ENCODE peak calls at places on chromosome 1, in ten cellular contexts. Y is T-helper 17 cell; E is RPMI8226; L is germinal center; F is RWPE1; D is left ventricle myocardium superior; G is stimulated activated CD4-positive, alpha-beta T cell treated with anti-CD3 and anti-CD28 coated beads, Interleukin-12 subunit alpha, Interleukin-12 subunit beta, amount 100 ng/mL, for 4 hours; I is ACHN; M is WTC11; H is aorta. Z is an unnamed sample.
A peak's percentile ranks its signal among the peaks of the same experiment; 100 is the strongest.

GRCh38 chr1:160104520-160104885 is 6.1 kb upstream of the IGSF8 start:
- DNase-seq in Y (no peak), E (no peak), L (no peak), F (no peak), D (no peak), G (no peak), I (no peak), M (no peak), H (no peak), Z (no peak)

GRCh38 chr1:192810253-192810880 is 1.5 kb downstream of the RGS2 start:
- DNase-seq in Y (no peak), E (no peak), L (peak; percentile 10), F (no peak), D (no peak), G (no peak), I (no peak), M (no peak), H (peak; percentile 60), Z (peak; percentile 32)

GRCh38 chr1:153538315-153538821 is 2.4 kb downstream of the S100A5 start:
- DNase-seq in Y (no peak), E (peak; percentile 85), L (no peak), F (no peak), D (no peak), G (no peak), I (no peak), M (peak; percentile 68), H (peak; percentile 42), Z (peak; percentile 60)

GRCh38 chr1:2602866-2603520 is 16.4 kb downstream of the PRXL2B start:
- DNase-seq in Y (no peak), E (no peak), L (no peak), F (no peak), D (no peak), G (no peak), I (no peak), M (no peak), H (no peak), Z (no peak)

GRCh38 chr1:15005116-15005515 is 148.4 kb upstream of the TMEM51 start:
- DNase-seq in Y (no peak), E (no peak), L (no peak), F (no peak), D (no peak), G (no peak), I (no peak), M (no peak), H (no peak), Z (no peak)

GRCh38 chr1:27979859-27980201 is 20.1 kb downstream of the XKR8 start:
- DNase-seq in Y (no peak), E (no peak), L (no peak), F (no peak), D (no peak), G (no peak), I (no peak), M (no peak), H (no peak), Z (no peak)

GRCh38 chr1:234186037-234186688 is 187.1 kb upstream of the COA6 start:
- DNase-seq in Y (no peak), E (no peak), L (no peak), F (peak; percentile 93), D (no peak), G (no peak), I (peak; percentile 94), M (no peak), H (no peak), Z (no peak)

GRCh38 chr1:7752512-7753417 is 18.3 kb upstream of the VAMP3 start:
- DNase-seq in Y (peak; percentile 39), E (peak; percentile 72), L (peak; percentile 42), F (peak; percentile 44), D (peak; percentile 53), G (peak; percentile 25), I (peak; percentile 59), M (peak; percentile 51), H (peak; percentile 56), Z (peak; percentile 69)

GRCh38 chr1:9260086-9260766 is 25.7 kb downstream of the H6PD start:
- DNase-seq in Y (no peak), E (no peak), L (no peak), F (no peak), D (no peak), G (no peak), I (no peak), M (no peak), H (no peak), Z (no peak)